ENCODE peak calls at places on chromosomes 5 and 9, in five cellular contexts. G is A549, K is neural progenitor cell, N is A673, C is kidney. R is an unnamed sample.

GRCh38 chr9:88658311-88658822 is 123.4 kb downstream of the NXNL2 start:
- DNase-seq in G (no peak), K (no peak), N (peak; percentile 75), C (peak; percentile 68), R (no peak)

GRCh38 chr5:166338801-166339200 is 1952.6 kb upstream of the WWC1 start:
- DNase-seq in G (no peak), K (no peak), N (no peak), C (no peak), R (no peak)

GRCh38 chr5:174500636-174501035 is 223.7 kb upstream of the MSX2 start:
- DNase-seq in G (no peak), K (no peak), N (no peak), C (no peak), R (no peak)

GRCh38 chr5:91296691-91297143 is 86.4 kb downstream of the ARRDC3 start:
- DNase-seq in G (no peak), K (no peak), N (no peak), C (peak; percentile 90), R (no peak)

GRCh38 chr5:157213527-157214243 is 33.0 kb downstream of the ITK start:
- DNase-seq in G (no peak), K (no peak), N (no peak), C (no peak), R (no peak)

GRCh38 chr9:135048758-135049284 is 38.6 kb upstream of the OLFM1 start:
- DNase-seq in G (no peak), K (no peak), N (no peak), C (no peak), R (peak; percentile 46)

GRCh38 chr5:179221877-179222220 is 123.4 kb downstream of the ADAMTS2 start:
- DNase-seq in G (no peak), K (no peak), N (no peak), C (no peak), R (no peak)

GRCh38 chr5:107381189-107381856 is 289.4 kb downstream of the EFNA5 start:
- DNase-seq in G (peak; percentile 80), K (no peak), N (peak; percentile 93), C (no peak), R (no peak)

GRCh38 chr9:131740898-131741297 is 1.0 kb upstream of the RAPGEF1 start:
- DNase-seq in G (no peak), K (no peak), N (no peak), C (no peak), R (no peak)
- H3K4me1 ChIP-seq in G (peaks cover 23% of the 10 kb centered on the region), K (peaks cover 6% of the 10 kb centered on the region), N (no peaks in the 10 kb centered on the region), C (peaks cover 24% of the 10 kb centered on the region), R (peaks cover 29% of the 10 kb centered on the region)

DNA sequence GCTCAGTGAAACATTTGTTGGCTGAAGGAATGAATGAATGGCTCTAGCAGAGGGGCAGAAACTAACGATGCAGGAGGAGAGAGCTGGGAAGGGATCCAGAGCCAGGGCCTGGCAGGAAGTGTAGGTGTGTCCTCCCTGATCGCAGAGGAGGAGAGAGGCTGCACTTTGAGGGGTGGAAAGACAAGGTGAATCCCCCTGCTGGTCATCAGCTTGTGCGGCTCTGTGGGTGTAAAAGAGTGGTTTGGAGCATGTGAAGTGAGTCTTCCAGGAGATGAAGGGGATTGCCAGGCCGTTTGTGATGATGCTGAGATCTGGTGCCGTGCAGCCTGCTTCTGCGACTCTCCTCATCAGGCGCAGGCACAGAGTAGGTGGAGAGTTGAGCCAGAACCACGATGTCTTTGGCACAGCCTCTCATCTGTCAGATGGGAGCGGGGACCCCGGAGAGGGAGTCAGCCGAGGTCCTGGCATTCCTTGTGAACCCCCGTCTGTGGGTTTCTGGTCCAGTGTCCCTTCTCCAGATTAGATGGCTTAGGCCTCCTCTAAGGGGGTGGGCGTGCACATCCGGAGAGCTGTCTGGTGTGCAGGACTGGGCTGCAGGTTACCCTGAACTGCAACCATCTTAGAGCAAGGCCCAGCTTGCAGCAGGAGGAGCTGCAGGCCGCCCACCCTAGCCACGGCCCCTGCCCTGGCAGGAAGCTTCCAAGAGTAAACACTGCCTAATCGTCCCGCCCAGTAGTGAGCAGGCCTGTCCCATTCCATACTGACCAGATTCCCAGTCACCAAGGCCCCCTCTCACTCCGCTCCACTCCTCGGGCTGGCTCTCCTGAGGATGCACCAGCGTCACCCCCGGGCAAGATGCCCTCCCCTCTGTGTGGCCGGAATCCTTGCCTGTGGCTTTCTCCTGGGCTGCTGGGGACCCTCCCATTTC is at the start of gene ADAMTS13:
- DNase-seq in G (peak; percentile 58), K (peak; percentile 32), N (no peak), C (no peak), R (no peak)
- TF ChIP-seq CTCF in G (no peak), K (peak; percentile 25), N (peak; percentile 17), C (no peak), R (no peak)

DNA sequence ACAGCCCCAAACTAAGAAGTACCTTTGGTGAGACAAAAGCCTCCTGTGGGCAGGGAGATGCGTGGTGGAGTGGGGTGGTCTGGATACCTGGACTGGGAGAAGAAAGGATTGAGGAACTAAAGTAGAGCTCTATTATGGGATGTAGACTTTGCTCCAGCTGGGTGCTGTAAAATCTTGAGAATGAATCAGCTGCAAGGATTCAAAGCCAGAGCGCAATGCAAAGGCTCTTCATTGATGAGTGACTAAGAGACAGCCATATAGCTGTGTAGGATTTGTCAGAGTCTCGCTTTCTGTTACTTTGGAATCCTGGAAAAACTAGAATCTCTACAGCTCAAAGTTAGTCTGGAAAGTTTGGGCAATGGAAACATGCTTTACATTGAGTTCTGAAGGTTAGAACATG is 159.9 kb downstream of the TAF11L14 start:
- DNase-seq in G (no peak), K (no peak), N (no peak), C (no peak), R (no peak)
- H3K4me1 ChIP-seq in G (peaks cover 19% of the 10 kb centered on the region), K (peaks cover 2% of the 10 kb centered on the region), N (no peaks in the 10 kb centered on the region), C (no peaks in the 10 kb centered on the region), R (no peaks in the 10 kb centered on the region)

GRCh38 chr5:43647789-43648188 is 44.8 kb downstream of the NNT start:
- DNase-seq in G (no peak), K (no peak), N (no peak), C (no peak), R (no peak)

GRCh38 chr5:43643750-43644149 is 40.8 kb downstream of the NNT start:
- DNase-seq in G (no peak), K (no peak), N (no peak), C (no peak), R (no peak)

GRCh38 chr5:43648499-43649124 is 45.6 kb downstream of the NNT start:
- DNase-seq in G (no peak), K (no peak), N (no peak), C (no peak), R (no peak)

GRCh38 chr5:43649256-43649655 is 46.3 kb downstream of the NNT start:
- DNase-seq in G (no peak), K (no peak), N (no peak), C (no peak), R (no peak)

GRCh38 chr5:43646997-43647396 is 44.0 kb downstream of the NNT start:
- DNase-seq in G (no peak), K (no peak), N (no peak), C (no peak), R (no peak)
- TF ChIP-seq CTCF in G (no peak), K (peak; percentile 11), N (peak; percentile 21), C (no peak), R (peak; percentile 6)

GRCh38 chr9:99249619-99250018 is 27.5 kb downstream of the SEC61B start:
- DNase-seq in G (no peak), K (no peak), N (no peak), C (no peak), R (no peak)
- H3K4me1 ChIP-seq in G (no peaks in the 10 kb centered on the region), K (no peaks in the 10 kb centered on the region), N (no peaks in the 10 kb centered on the region), C (no peaks in the 10 kb centered on the region), R (no peaks in the 10 kb centered on the region)

DNA sequence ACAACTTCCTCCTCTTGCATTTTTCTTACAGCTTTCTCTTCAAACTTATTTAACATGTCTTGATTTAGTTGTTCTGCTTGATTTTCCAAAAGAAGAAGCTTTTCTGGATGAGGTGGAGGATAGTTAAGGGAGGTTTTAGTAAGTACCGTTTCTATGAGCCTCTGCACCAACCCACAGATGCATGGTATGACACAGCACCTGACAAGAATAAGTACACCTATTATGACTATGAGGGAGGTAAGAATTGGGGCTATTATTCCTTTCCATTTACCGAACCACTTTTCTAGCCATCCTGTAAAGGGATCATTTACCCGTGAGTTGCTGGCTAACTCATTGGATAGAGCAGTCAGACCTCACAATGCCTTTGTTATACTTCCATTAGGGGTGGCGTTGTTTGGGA is 2.5 kb upstream of the HMGCS1 start:
- DNase-seq in G (no peak), K (no peak), N (no peak), C (no peak), R (no peak)
- TF ChIP-seq CTCF in G (no peak), K (no peak), N (no peak), C (no peak), R (no peak)

GRCh38 chr5:115456539-115456938 is 88.0 kb downstream of the FEM1C start:
- DNase-seq in G (no peak), K (peak; percentile 19), N (no peak), C (no peak), R (no peak)
- H3K4me1 ChIP-seq in G (peaks cover 48% of the 10 kb centered on the region), K (peaks cover 33% of the 10 kb centered on the region), N (peaks cover 4% of the 10 kb centered on the region), C (peaks cover 6% of the 10 kb centered on the region), R (no peaks in the 10 kb centered on the region)

R was measured in ascending aorta.